ENCODE peak calls at places on chromosomes 12 and 14, in eight cellular contexts. T, P, X, H, B, S, W and V are unnamed samples.

GRCh38 chr12:124837958-124838803 is 25.5 kb downstream of the SCARB1 start:
- DNase-seq in T (no peak), P (peak; percentile 95), X (peak; percentile 60), H (peak; percentile 80), B (peak; percentile 84), S (peak; percentile 74), W (no peak), V (peak; percentile 80)

GRCh38 chr14:32075636-32076277 is 1.3 kb upstream of the ARHGAP5 start:
- DNase-seq in T (no peak), P (peak; percentile 50), X (no peak), H (peak; percentile 33), B (peak; percentile 73), S (peak; percentile 43), W (no peak), V (peak; percentile 75)

GRCh38 chr12:122226366-122227222 is 742 bp upstream of the DIABLO start:
- DNase-seq in T (no peak), P (no peak), X (no peak), H (no peak), B (no peak), S (no peak), W (no peak), V (no peak)

GRCh38 chr12:27810756-27811155 is 30.7 kb upstream of the MANSC4 start:
- DNase-seq in T (no peak), P (no peak), X (no peak), H (no peak), B (no peak), S (no peak), W (no peak), V (no peak)

GRCh38 chr14:59093889-59094288 is 94.6 kb upstream of the DAAM1 start:
- DNase-seq in T (no peak), P (no peak), X (no peak), H (no peak), B (no peak), S (no peak), W (no peak), V (no peak)

GRCh38 chr12:57008113-57008687 is 1.9 kb upstream of the ZBTB39 start:
- DNase-seq in T (no peak), P (no peak), X (no peak), H (no peak), B (peak; percentile 75), S (peak; percentile 32), W (no peak), V (no peak)

GRCh38 chr12:20528208-20528607 is 159.9 kb downstream of the PDE3A start:
- DNase-seq in T (no peak), P (no peak), X (no peak), H (no peak), B (no peak), S (no peak), W (no peak), V (no peak)

GRCh38 chr12:108798551-108799221 is 58.7 kb downstream of the SSH1 start:
- DNase-seq in T (no peak), P (peak; percentile 51), X (no peak), H (no peak), B (no peak), S (no peak), W (no peak), V (peak; percentile 59)

GRCh38 chr12:95150501-95150900 is 66.8 kb downstream of the FGD6 start:
- DNase-seq in T (no peak), P (no peak), X (no peak), H (no peak), B (no peak), S (no peak), W (no peak), V (no peak)

GRCh38 chr14:100476012-100476822 is 111.0 kb downstream of the BEGAIN start:
- DNase-seq in T (no peak), P (peak; percentile 85), X (peak; percentile 42), H (no peak), B (peak; percentile 82), S (peak; percentile 71), W (no peak), V (no peak)

GRCh38 chr12:46659032-46659703 is 166.6 kb downstream of the SLC38A4 start:
- DNase-seq in T (no peak), P (no peak), X (no peak), H (no peak), B (no peak), S (no peak), W (no peak), V (no peak)

GRCh38 chr14:83733670-83734069 is 1796.3 kb upstream of the FLRT2 start:
- DNase-seq in T (no peak), P (no peak), X (no peak), H (no peak), B (no peak), S (no peak), W (no peak), V (no peak)

GRCh38 chr12:12583510-12583909 is 20.8 kb upstream of the DUSP16 start:
- DNase-seq in T (no peak), P (no peak), X (no peak), H (no peak), B (no peak), S (no peak), W (no peak), V (no peak)

GRCh38 chr12:54932691-54933090 is 51.9 kb downstream of the TESPA1 start:
- DNase-seq in T (no peak), P (no peak), X (no peak), H (peak; percentile 50), B (no peak), S (peak; percentile 23), W (no peak), V (no peak)

GRCh38 chr12:52903285-52903854 is 1.5 kb downstream of the KRT8 start:
- DNase-seq in T (peak; percentile 43), P (peak; percentile 55), X (peak; percentile 76), H (peak; percentile 45), B (peak; percentile 87), S (no peak), W (no peak), V (peak; percentile 86)

GRCh38 chr12:50239355-50239891 is 43.9 kb downstream of the LIMA1 start:
- DNase-seq in T (no peak), P (no peak), X (no peak), H (no peak), B (no peak), S (no peak), W (no peak), V (no peak)

GRCh38 chr12:49944718-49945117 is 5.8 kb upstream of the AQP2 start:
- DNase-seq in T (no peak), P (no peak), X (no peak), H (no peak), B (no peak), S (no peak), W (no peak), V (no peak)

GRCh38 chr12:69553626-69554248 is 31.5 kb upstream of the CCT2 start:
- DNase-seq in T (no peak), P (peak; percentile 18), X (no peak), H (no peak), B (peak; percentile 57), S (peak; percentile 51), W (no peak), V (no peak)